ENCODE peak calls at places on chromosomes 13 and 19, in ten cellular contexts. N is mammary epithelial cell, J is HCT116, S is uterus, W is AG04449, E is stomach, I is heart right ventricle, Y is ascending aorta, C is fibroblast of the aortic adventitia, A is hepatocyte. B is an unnamed sample.
A peak's percentile ranks its signal among the peaks of the same experiment; 100 is the strongest.

GRCh38 chr13:103203750-103204330 is 137.6 kb upstream of the SLC10A2 start:
- DNase-seq in Y (no peak), A (no peak), N (no peak), C (no peak), W (no peak), I (no peak), S (no peak), E (no peak), J (no peak), B (no peak)

GRCh38 chr13:73467103-73467502 is 408.3 kb downstream of the KLF5 start:
- DNase-seq in A (no peak), Y (no peak), N (peak; percentile 46), S (no peak), E (no peak), J (no peak), W (no peak), C (peak; percentile 65), I (no peak), B (peak; percentile 3)

GRCh38 chr13:82963466-82963865 is 918.8 kb downstream of the SLITRK1 start:
- DNase-seq in A (no peak), C (peak; percentile 86), J (no peak), N (peak; percentile 36), W (no peak), I (no peak), S (no peak), Y (no peak), E (no peak), B (peak; percentile 41)

GRCh38 chr13:33249066-33249465 is 36.5 kb downstream of the STARD13 start:
- DNase-seq in C (peak; percentile 18), I (no peak), N (peak; percentile 74), S (no peak), W (no peak), J (peak; percentile 13), A (no peak), E (no peak), Y (no peak), B (no peak)

GRCh38 chr13:76516013-76516412 is 370.2 kb downstream of the KCTD12 start:
- DNase-seq in J (no peak), N (peak; percentile 66), C (peak; percentile 84), S (no peak), W (no peak), Y (no peak), I (no peak), A (no peak), E (no peak), B (peak; percentile 71)

GRCh38 chr19:48466571-48467325 is 2.4 kb upstream of the CYTH2 start:
- DNase-seq in Y (no peak), I (no peak), S (no peak), E (no peak), N (peak; percentile 67), A (no peak), W (no peak), C (peak; percentile 68), J (no peak), B (peak; percentile 37)

GRCh38 chr13:107680115-107680514 is 535.2 kb downstream of the LIG4 start:
- DNase-seq in J (no peak), C (no peak), S (no peak), Y (no peak), N (no peak), I (no peak), W (no peak), E (no peak), A (no peak), B (no peak)

GRCh38 chr19:21328402-21328801 is 808 bp downstream of the ZNF708 start:
- DNase-seq in S (no peak), C (peak; percentile 9), A (no peak), N (no peak), E (no peak), Y (no peak), J (no peak), W (no peak), I (no peak), B (no peak)

GRCh38 chr13:107838592-107839161 is 376.7 kb downstream of the LIG4 start:
- DNase-seq in S (no peak), I (no peak), A (no peak), Y (no peak), W (no peak), J (no peak), N (no peak), E (no peak), C (no peak), B (no peak)

GRCh38 chr19:47560999-47561398 is 11.9 kb downstream of the ZNF541 start:
- DNase-seq in N (peak; percentile 52), A (no peak), W (no peak), E (no peak), Y (no peak), S (no peak), I (no peak), J (no peak), C (no peak), B (no peak)

GRCh38 chr13:89363144-89363543 is 1692.0 kb downstream of the SLITRK5 start:
- DNase-seq in C (no peak), E (no peak), N (no peak), W (no peak), S (no peak), I (no peak), A (peak; percentile 3), J (no peak), Y (no peak), B (no peak)

GRCh38 chr13:89361909-89362308 is 1690.7 kb downstream of the SLITRK5 start:
- DNase-seq in J (no peak), A (no peak), I (no peak), E (no peak), Y (no peak), C (peak; percentile 4), W (no peak), S (no peak), N (peak; percentile 4), B (no peak)
- TF ChIP-seq CTCF in J (peak; percentile 14), A (peak; percentile 21), I (no peak), E (no peak), Y (no peak), C (no peak), W (no peak), S (no peak), N (peak; percentile 40), B (no peak)

GRCh38 chr13:44868397-44868796 is 120.9 kb downstream of the NUFIP1 start:
- DNase-seq in S (no peak), I (no peak), N (no peak), J (no peak), C (no peak), E (no peak), Y (no peak), A (no peak), W (no peak), B (no peak)

GRCh38 chr13:44872751-44873150 is 116.5 kb downstream of the NUFIP1 start:
- DNase-seq in J (no peak), N (no peak), W (no peak), I (no peak), E (no peak), Y (no peak), C (no peak), A (no peak), S (no peak), B (no peak)

GRCh38 chr13:44869167-44869566 is 120.1 kb downstream of the NUFIP1 start:
- DNase-seq in N (no peak), W (no peak), I (no peak), J (no peak), E (no peak), Y (no peak), A (no peak), S (no peak), C (no peak), B (no peak)

GRCh38 chr13:44867825-44868224 is 121.4 kb downstream of the NUFIP1 start:
- DNase-seq in I (no peak), A (no peak), Y (no peak), C (peak; percentile 16), W (no peak), N (no peak), J (no peak), E (no peak), S (peak; percentile 43), B (no peak)

DNA sequence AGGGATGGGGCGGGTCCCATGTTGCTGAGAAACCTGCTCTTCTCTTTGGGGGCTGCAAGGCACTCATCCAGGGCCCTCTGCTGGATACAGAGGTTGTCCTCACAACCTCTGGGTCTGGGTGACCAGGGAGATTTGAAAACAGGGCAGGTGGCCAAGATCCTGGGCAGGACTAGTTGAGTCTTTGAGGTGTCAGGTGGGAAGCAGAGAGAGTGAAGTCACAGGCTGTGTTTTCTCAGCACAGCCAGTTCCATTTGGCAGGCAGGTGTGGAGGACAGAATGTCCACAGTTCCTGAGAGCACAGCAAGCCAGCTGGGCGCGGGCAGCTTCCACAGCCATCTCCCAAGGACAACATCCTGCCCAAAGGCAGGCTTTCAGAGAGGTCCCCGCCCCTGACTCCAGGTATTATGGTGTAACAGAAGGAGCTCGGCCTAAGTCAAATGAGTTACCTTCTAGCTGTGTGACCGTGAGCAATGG is 118.8 kb downstream of the NUFIP1 start:
- DNase-seq in J (no peak), C (no peak), I (peak; percentile 30), N (peak; percentile 13), A (no peak), S (no peak), W (no peak), E (peak; percentile 95), Y (peak; percentile 25), B (no peak)
- TF ChIP-seq CTCF in J (no peak), C (no peak), I (peak; percentile 16), N (no peak), A (no peak), S (no peak), W (no peak), E (peak; percentile 19), Y (no peak), B (no peak)

GRCh38 chr19:2061936-2062729 is 11.1 kb upstream of the MKNK2 start:
- DNase-seq in A (peak; percentile 18), J (no peak), Y (no peak), E (no peak), I (no peak), S (no peak), C (peak; percentile 33), N (no peak), W (no peak), B (no peak)

GRCh38 chr19:2063824-2064223 is 12.8 kb upstream of the MKNK2 start:
- DNase-seq in Y (no peak), I (no peak), W (no peak), E (no peak), S (no peak), N (no peak), J (no peak), C (no peak), A (no peak), B (no peak)

GRCh38 chr19:2062770-2063169 is 11.7 kb upstream of the MKNK2 start:
- DNase-seq in J (no peak), I (no peak), E (no peak), W (no peak), S (no peak), N (no peak), C (no peak), Y (no peak), A (peak; percentile 3), B (no peak)

GRCh38 chr19:2064395-2064787 is 13.3 kb upstream of the MKNK2 start:
- DNase-seq in S (no peak), N (no peak), J (no peak), I (no peak), A (no peak), E (no peak), C (no peak), Y (no peak), W (no peak), B (no peak)

GRCh38 chr19:2064788-2065524 is 13.9 kb upstream of the MKNK2 start:
- DNase-seq in Y (no peak), E (no peak), A (peak; percentile 3), C (peak; percentile 38), J (no peak), S (no peak), W (no peak), I (peak; percentile 66), N (no peak), B (no peak)
- TF ChIP-seq CTCF in Y (no peak), E (peak; percentile 33), A (no peak), C (peak; percentile 11), J (no peak), S (no peak), W (no peak), I (peak; percentile 8), N (no peak), B (peak; percentile 24)

GRCh38 chr19:56765107-56765506 is 75.4 kb downstream of the PEG3 start:
- DNase-seq in C (no peak), A (no peak), I (peak; percentile 76), E (peak; percentile 30), J (no peak), Y (no peak), W (no peak), N (no peak), S (peak; percentile 76), B (no peak)
- TF ChIP-seq CTCF in C (no peak), A (no peak), I (no peak), E (no peak), J (no peak), Y (no peak), W (no peak), N (no peak), S (no peak), B (no peak)